ENCODE peak calls at places on chromosomes 1 and 21, in four cellular contexts. Q is Caki2, B is DMS153, N is cardiac fibroblast. Y is an unnamed sample.

GRCh38 chr1:248710305-248710900 is 7.8 kb upstream of the OR14I1 start:
- DNase-seq in B (no peak), Q (no peak), N (no peak), Y (no peak)

GRCh38 chr1:215600867-215601266 is 33.8 kb downstream of the KCTD3 start:
- DNase-seq in B (no peak), N (no peak), Q (no peak), Y (no peak)

GRCh38 chr1:18211764-18212163 is 104.2 kb downstream of the IGSF21 start:
- DNase-seq in B (no peak), N (no peak), Q (no peak), Y (no peak)

GRCh38 chr1:22376976-22377375 is 74.7 kb upstream of the ZBTB40 start:
- DNase-seq in B (no peak), Q (no peak), N (no peak), Y (no peak)

GRCh38 chr1:24861821-24862727 is 68.0 kb downstream of the RUNX3 start:
- DNase-seq in N (peak; percentile 43), Q (no peak), B (no peak), Y (no peak)

GRCh38 chr1:200889571-200889970 is 5.1 kb upstream of the INAVA start:
- DNase-seq in B (no peak), Q (no peak), N (no peak), Y (no peak)

GRCh38 chr1:13699936-13700520 is at the start of gene PRDM2:
- DNase-seq in Q (peak; percentile 55), N (peak; percentile 53), B (no peak), Y (peak; percentile 38)

GRCh38 chr21:30408782-30409494 is 13.1 kb downstream of the KRTAP13-1 start:
- DNase-seq in N (peak; percentile 81), B (peak; percentile 85), Q (peak; percentile 90), Y (peak; percentile 44)